ENCODE peak calls at places on chromosomes 11 and 22, in ten cellular contexts. One of them, this sample, is unnamed.

GRCh38 chr11:85530596-85530995 is 96.5 kb downstream of the DLG2 start:
- DNase-seq in posterior cingulate gyrus: no peak
- DNase-seq in RPMI7951: no peak
- DNase-seq in COLO829: no peak
- DNase-seq in T-helper 1 cell: no peak
- DNase-seq in fibroblast of villous mesenchyme: no peak
- DNase-seq in NCI-H2029 treated with DMSO at 0.1 percent for 48 hours: no peak
- DNase-seq in globus pallidus: no peak
- DNase-seq in pancreas: no peak
- DNase-seq in bronchial epithelial cell: no peak
- DNase-seq in this sample: no peak

GRCh38 chr11:106231591-106231990 is 154.1 kb downstream of the AASDHPPT start:
- DNase-seq in RPMI7951: peak; percentile 35
- DNase-seq in T-helper 1 cell: no peak
- DNase-seq in posterior cingulate gyrus: no peak
- DNase-seq in fibroblast of villous mesenchyme: peak; percentile 16
- DNase-seq in globus pallidus: no peak
- DNase-seq in bronchial epithelial cell: no peak
- DNase-seq in pancreas: no peak
- DNase-seq in NCI-H2029 treated with DMSO at 0.1 percent for 48 hours: no peak
- DNase-seq in COLO829: no peak
- DNase-seq in this sample: no peak

GRCh38 chr22:20566420-20567260 is 59.2 kb downstream of the MED15 start:
- DNase-seq in fibroblast of villous mesenchyme: peak; percentile 65
- DNase-seq in NCI-H2029 treated with DMSO at 0.1 percent for 48 hours: no peak
- DNase-seq in bronchial epithelial cell: peak; percentile 65
- DNase-seq in posterior cingulate gyrus: no peak
- DNase-seq in T-helper 1 cell: peak; percentile 33
- DNase-seq in globus pallidus: no peak
- DNase-seq in RPMI7951: peak; percentile 89
- DNase-seq in pancreas: peak; percentile 55
- DNase-seq in COLO829: peak; percentile 52
- DNase-seq in this sample: peak; percentile 84

GRCh38 chr22:50002791-50003190 is 9.8 kb downstream of the IL17REL start:
- DNase-seq in bronchial epithelial cell: no peak
- DNase-seq in posterior cingulate gyrus: no peak
- DNase-seq in globus pallidus: no peak
- DNase-seq in pancreas: no peak
- DNase-seq in COLO829: no peak
- DNase-seq in fibroblast of villous mesenchyme: peak; percentile 37
- DNase-seq in T-helper 1 cell: no peak
- DNase-seq in RPMI7951: peak; percentile 8
- DNase-seq in NCI-H2029 treated with DMSO at 0.1 percent for 48 hours: no peak
- DNase-seq in this sample: no peak

GRCh38 chr11:44538375-44539054 is 26.9 kb upstream of the CD82 start:
- DNase-seq in NCI-H2029 treated with DMSO at 0.1 percent for 48 hours: peak; percentile 67
- DNase-seq in posterior cingulate gyrus: peak; percentile 76
- DNase-seq in RPMI7951: peak; percentile 51
- DNase-seq in COLO829: peak; percentile 90
- DNase-seq in T-helper 1 cell: peak; percentile 33
- DNase-seq in pancreas: peak; percentile 87
- DNase-seq in globus pallidus: peak; percentile 69
- DNase-seq in fibroblast of villous mesenchyme: peak; percentile 66
- DNase-seq in bronchial epithelial cell: peak; percentile 43
- DNase-seq in this sample: peak; percentile 56

GRCh38 chr11:127493330-127493729 is 492.8 kb upstream of the KIRREL3 start:
- DNase-seq in posterior cingulate gyrus: no peak
- DNase-seq in bronchial epithelial cell: peak; percentile 6
- DNase-seq in COLO829: no peak
- DNase-seq in globus pallidus: peak; percentile 12
- DNase-seq in pancreas: no peak
- DNase-seq in T-helper 1 cell: no peak
- DNase-seq in fibroblast of villous mesenchyme: peak; percentile 1
- DNase-seq in RPMI7951: peak; percentile 34
- DNase-seq in NCI-H2029 treated with DMSO at 0.1 percent for 48 hours: no peak
- DNase-seq in this sample: no peak

GRCh38 chr11:73230931-73231330 is 12.8 kb downstream of the P2RY2 start:
- DNase-seq in RPMI7951: no peak
- DNase-seq in NCI-H2029 treated with DMSO at 0.1 percent for 48 hours: no peak
- DNase-seq in pancreas: no peak
- DNase-seq in T-helper 1 cell: no peak
- DNase-seq in COLO829: no peak
- DNase-seq in globus pallidus: no peak
- DNase-seq in posterior cingulate gyrus: no peak
- DNase-seq in bronchial epithelial cell: no peak
- DNase-seq in fibroblast of villous mesenchyme: no peak
- DNase-seq in this sample: no peak

GRCh38 chr11:109697140-109697843 is 275.3 kb downstream of the C11orf87 start:
- DNase-seq in RPMI7951: peak; percentile 23
- DNase-seq in posterior cingulate gyrus: no peak
- DNase-seq in globus pallidus: no peak
- DNase-seq in bronchial epithelial cell: peak; percentile 76
- DNase-seq in fibroblast of villous mesenchyme: peak; percentile 53
- DNase-seq in COLO829: no peak
- DNase-seq in pancreas: peak; percentile 36
- DNase-seq in T-helper 1 cell: no peak
- DNase-seq in NCI-H2029 treated with DMSO at 0.1 percent for 48 hours: peak; percentile 53
- DNase-seq in this sample: no peak

GRCh38 chr11:23555085-23555484 is 694.8 kb upstream of the CCDC179 start:
- DNase-seq in fibroblast of villous mesenchyme: peak; percentile 19
- DNase-seq in globus pallidus: no peak
- DNase-seq in posterior cingulate gyrus: no peak
- DNase-seq in T-helper 1 cell: no peak
- DNase-seq in bronchial epithelial cell: peak; percentile 21
- DNase-seq in pancreas: no peak
- DNase-seq in NCI-H2029 treated with DMSO at 0.1 percent for 48 hours: no peak
- DNase-seq in RPMI7951: peak; percentile 21
- DNase-seq in COLO829: no peak
- DNase-seq in this sample: no peak

GRCh38 chr22:25849514-25849913 is 107.5 kb downstream of the MYO18B start:
- DNase-seq in NCI-H2029 treated with DMSO at 0.1 percent for 48 hours: no peak
- DNase-seq in COLO829: no peak
- DNase-seq in posterior cingulate gyrus: no peak
- DNase-seq in RPMI7951: no peak
- DNase-seq in pancreas: no peak
- DNase-seq in bronchial epithelial cell: no peak
- DNase-seq in fibroblast of villous mesenchyme: no peak
- DNase-seq in globus pallidus: no peak
- DNase-seq in T-helper 1 cell: no peak
- DNase-seq in this sample: no peak

GRCh38 chr11:75308116-75308515 is 43.3 kb downstream of the ARRB1 start:
- DNase-seq in RPMI7951: no peak
- DNase-seq in posterior cingulate gyrus: no peak
- DNase-seq in bronchial epithelial cell: no peak
- DNase-seq in globus pallidus: no peak
- DNase-seq in pancreas: peak; percentile 37
- DNase-seq in NCI-H2029 treated with DMSO at 0.1 percent for 48 hours: no peak
- DNase-seq in COLO829: no peak
- DNase-seq in T-helper 1 cell: no peak
- DNase-seq in fibroblast of villous mesenchyme: no peak
- DNase-seq in this sample: no peak

GRCh38 chr22:49155039-49155808 is 672.4 kb downstream of the BRD1 start:
- DNase-seq in COLO829: no peak
- DNase-seq in pancreas: no peak
- DNase-seq in bronchial epithelial cell: no peak
- DNase-seq in fibroblast of villous mesenchyme: no peak
- DNase-seq in globus pallidus: no peak
- DNase-seq in posterior cingulate gyrus: no peak
- DNase-seq in RPMI7951: no peak
- DNase-seq in NCI-H2029 treated with DMSO at 0.1 percent for 48 hours: no peak
- DNase-seq in T-helper 1 cell: no peak
- DNase-seq in this sample: no peak

GRCh38 chr22:45807156-45807915 is 135.7 kb downstream of the ATXN10 start:
- DNase-seq in globus pallidus: no peak
- DNase-seq in pancreas: no peak
- DNase-seq in RPMI7951: no peak
- DNase-seq in fibroblast of villous mesenchyme: peak; percentile 45
- DNase-seq in bronchial epithelial cell: no peak
- DNase-seq in posterior cingulate gyrus: no peak
- DNase-seq in COLO829: no peak
- DNase-seq in NCI-H2029 treated with DMSO at 0.1 percent for 48 hours: no peak
- DNase-seq in T-helper 1 cell: no peak
- DNase-seq in this sample: no peak

GRCh38 chr11:118002010-118002540 is 15.9 kb downstream of the IL10RA start:
- DNase-seq in COLO829: no peak
- DNase-seq in fibroblast of villous mesenchyme: no peak
- DNase-seq in T-helper 1 cell: no peak
- DNase-seq in bronchial epithelial cell: no peak
- DNase-seq in posterior cingulate gyrus: no peak
- DNase-seq in NCI-H2029 treated with DMSO at 0.1 percent for 48 hours: no peak
- DNase-seq in globus pallidus: no peak
- DNase-seq in pancreas: no peak
- DNase-seq in RPMI7951: no peak
- DNase-seq in this sample: no peak

GRCh38 chr22:38284042-38284402 is 11.2 kb upstream of the TMEM184B start:
- DNase-seq in T-helper 1 cell: no peak
- DNase-seq in bronchial epithelial cell: no peak
- DNase-seq in globus pallidus: no peak
- DNase-seq in COLO829: no peak
- DNase-seq in posterior cingulate gyrus: no peak
- DNase-seq in pancreas: no peak
- DNase-seq in fibroblast of villous mesenchyme: peak; percentile 99
- DNase-seq in NCI-H2029 treated with DMSO at 0.1 percent for 48 hours: no peak
- DNase-seq in RPMI7951: peak; percentile 34
- DNase-seq in this sample: no peak

GRCh38 chr22:35381424-35381772 is 502 bp downstream of the HMOX1 start:
- DNase-seq in bronchial epithelial cell: no peak
- DNase-seq in COLO829: no peak
- DNase-seq in NCI-H2029 treated with DMSO at 0.1 percent for 48 hours: no peak
- DNase-seq in posterior cingulate gyrus: no peak
- DNase-seq in RPMI7951: no peak
- DNase-seq in globus pallidus: no peak
- DNase-seq in pancreas: no peak
- DNase-seq in T-helper 1 cell: no peak
- DNase-seq in fibroblast of villous mesenchyme: no peak
- DNase-seq in this sample: no peak

GRCh38 chr11:67416416-67417335 is 1.2 kb downstream of the CARNS1 start:
- DNase-seq in posterior cingulate gyrus: no peak
- DNase-seq in NCI-H2029 treated with DMSO at 0.1 percent for 48 hours: peak; percentile 57
- DNase-seq in pancreas: peak; percentile 74
- DNase-seq in bronchial epithelial cell: peak; percentile 57
- DNase-seq in COLO829: no peak
- DNase-seq in fibroblast of villous mesenchyme: no peak
- DNase-seq in RPMI7951: no peak
- DNase-seq in T-helper 1 cell: peak; percentile 63
- DNase-seq in globus pallidus: no peak
- DNase-seq in this sample: peak; percentile 93

GRCh38 chr11:74171630-74172465 is 759 bp downstream of the PPME1 start:
- DNase-seq in posterior cingulate gyrus: no peak
- DNase-seq in RPMI7951: peak; percentile 3
- DNase-seq in NCI-H2029 treated with DMSO at 0.1 percent for 48 hours: no peak
- DNase-seq in bronchial epithelial cell: peak; percentile 10
- DNase-seq in COLO829: no peak
- DNase-seq in globus pallidus: no peak
- DNase-seq in pancreas: no peak
- DNase-seq in T-helper 1 cell: no peak
- DNase-seq in fibroblast of villous mesenchyme: no peak
- DNase-seq in this sample: no peak